ENCODE peak calls at places on chromosome 17, in five cellular contexts. C is A549, E is HFF-Myc, R is AG09319, Z is fibroblast of the aortic adventitia. M is an unnamed sample.

GRCh38 chr17:2962236-2962635 is 101.2 kb downstream of the OR1D5 start:
- DNase-seq in C (no peak), E (no peak), R (no peak), Z (no peak), M (no peak)

GRCh38 chr17:18959071-18959844 is 7.3 kb downstream of the SLC5A10 start:
- DNase-seq in C (no peak), E (no peak), R (no peak), Z (no peak), M (no peak)

GRCh38 chr17:80724723-80725388 is 180.2 kb downstream of the RPTOR start:
- DNase-seq in C (peak), E (peak), R (no peak), Z (peak), M (no peak)

GRCh38 chr17:2709173-2709661 is 2.3 kb downstream of the CLUH start:
- DNase-seq in C (no peak), E (no peak), R (no peak), Z (peak), M (no peak)

GRCh38 chr17:31472137-31472536 is 80.7 kb downstream of the RAB11FIP4 start:
- DNase-seq in C (no peak), E (no peak), R (no peak), Z (no peak), M (no peak)

GRCh38 chr17:44793885-44794698 is 35.3 kb downstream of the ADAM11 start:
- DNase-seq in C (no peak), E (no peak), R (no peak), Z (no peak), M (no peak)

GRCh38 chr17:44219126-44219635 is 294 bp downstream of the UBTF start:
- DNase-seq in C (peak), E (no peak), R (no peak), Z (peak), M (no peak)

GRCh38 chr17:9266031-9266680 is 244.8 kb downstream of the NTN1 start:
- DNase-seq in C (no peak), E (no peak), R (no peak), Z (no peak), M (no peak)

GRCh38 chr17:80594666-80595269 is 50.1 kb downstream of the RPTOR start:
- DNase-seq in C (no peak), E (no peak), R (no peak), Z (no peak), M (no peak)

GRCh38 chr17:73089918-73090317 is 2.6 kb downstream of the SLC39A11 start:
- DNase-seq in C (no peak), E (no peak), R (no peak), Z (no peak), M (no peak)

GRCh38 chr17:79047923-79048825 is 24.2 kb downstream of the C1QTNF1 start:
- DNase-seq in C (no peak), E (no peak), R (no peak), Z (no peak), M (no peak)

GRCh38 chr17:4142107-4142900 is 526 bp downstream of the ZZEF1 start:
- DNase-seq in C (no peak), E (no peak), R (no peak), Z (no peak), M (no peak)

GRCh38 chr17:66975614-66976378 is 11.3 kb downstream of the CACNG4 start:
- DNase-seq in C (peak), E (no peak), R (no peak), Z (no peak), M (no peak)

GRCh38 chr17:57649191-57649590 is 95.9 kb downstream of the CCDC182 start:
- DNase-seq in C (no peak), E (no peak), R (no peak), Z (no peak), M (no peak)

GRCh38 chr17:17736205-17737183 is 55.2 kb downstream of the RAI1 start:
- DNase-seq in C (no peak), E (no peak), R (no peak), Z (peak), M (no peak)

GRCh38 chr17:7989781-7990655 is 12.4 kb upstream of the GUCY2D start:
- DNase-seq in C (peak), E (no peak), R (no peak), Z (peak), M (no peak)

GRCh38 chr17:327296-327695 is 25.3 kb downstream of the RPH3AL start:
- DNase-seq in C (no peak), E (no peak), R (no peak), Z (no peak), M (no peak)

GRCh38 chr17:1035546-1036170 is 38.7 kb downstream of the TIMM22 start:
- DNase-seq in C (no peak), E (no peak), R (no peak), Z (no peak), M (no peak)

GRCh38 chr17:10968007-10968406 is 130.1 kb upstream of the PIRT start:
- DNase-seq in C (no peak), E (no peak), R (no peak), Z (no peak), M (no peak)

GRCh38 chr17:1313270-1314005 is 34.0 kb downstream of the TRARG1 start:
- DNase-seq in C (no peak), E (no peak), R (no peak), Z (no peak), M (no peak)

GRCh38 chr17:20116683-20117309 is 107.6 kb downstream of the SPECC1 start:
- DNase-seq in C (peak), E (peak), R (peak), Z (peak), M (no peak)

GRCh38 chr17:50149425-50150353 is 788 bp downstream of the PPP1R9B start:
- DNase-seq in C (no peak), E (no peak), R (no peak), Z (peak), M (no peak)

GRCh38 chr17:1201132-1201702 is 21.4 kb upstream of the ABR start:
- DNase-seq in C (no peak), E (no peak), R (no peak), Z (no peak), M (no peak)

GRCh38 chr17:18362509-18363020 is 785 bp downstream of the SHMT1 start:
- DNase-seq in C (peak), E (no peak), R (peak), Z (peak), M (no peak)

GRCh38 chr17:40518401-40519088 is 17.1 kb upstream of the TNS4 start:
- DNase-seq in C (peak), E (no peak), R (no peak), Z (no peak), M (no peak)

GRCh38 chr17:67441052-67441738 is 64.1 kb downstream of the PITPNC1 start:
- DNase-seq in C (peak), E (peak), R (no peak), Z (peak), M (no peak)

GRCh38 chr17:15467592-15467991 is at the start of gene CDRT4:
- DNase-seq in C (no peak), E (no peak), R (no peak), Z (no peak), M (no peak)

GRCh38 chr17:44204453-44204882 is 4.8 kb upstream of the ATXN7L3 start:
- DNase-seq in C (no peak), E (no peak), R (no peak), Z (peak), M (no peak)

GRCh38 chr17:65561394-65562205 is at the start of gene AXIN2:
- DNase-seq in C (peak), E (peak), R (peak), Z (peak), M (no peak)
- TF ChIP-seq CTCF in C (no peak), E (no peak), R (no peak), Z (peak), M (no peak)

DNA sequence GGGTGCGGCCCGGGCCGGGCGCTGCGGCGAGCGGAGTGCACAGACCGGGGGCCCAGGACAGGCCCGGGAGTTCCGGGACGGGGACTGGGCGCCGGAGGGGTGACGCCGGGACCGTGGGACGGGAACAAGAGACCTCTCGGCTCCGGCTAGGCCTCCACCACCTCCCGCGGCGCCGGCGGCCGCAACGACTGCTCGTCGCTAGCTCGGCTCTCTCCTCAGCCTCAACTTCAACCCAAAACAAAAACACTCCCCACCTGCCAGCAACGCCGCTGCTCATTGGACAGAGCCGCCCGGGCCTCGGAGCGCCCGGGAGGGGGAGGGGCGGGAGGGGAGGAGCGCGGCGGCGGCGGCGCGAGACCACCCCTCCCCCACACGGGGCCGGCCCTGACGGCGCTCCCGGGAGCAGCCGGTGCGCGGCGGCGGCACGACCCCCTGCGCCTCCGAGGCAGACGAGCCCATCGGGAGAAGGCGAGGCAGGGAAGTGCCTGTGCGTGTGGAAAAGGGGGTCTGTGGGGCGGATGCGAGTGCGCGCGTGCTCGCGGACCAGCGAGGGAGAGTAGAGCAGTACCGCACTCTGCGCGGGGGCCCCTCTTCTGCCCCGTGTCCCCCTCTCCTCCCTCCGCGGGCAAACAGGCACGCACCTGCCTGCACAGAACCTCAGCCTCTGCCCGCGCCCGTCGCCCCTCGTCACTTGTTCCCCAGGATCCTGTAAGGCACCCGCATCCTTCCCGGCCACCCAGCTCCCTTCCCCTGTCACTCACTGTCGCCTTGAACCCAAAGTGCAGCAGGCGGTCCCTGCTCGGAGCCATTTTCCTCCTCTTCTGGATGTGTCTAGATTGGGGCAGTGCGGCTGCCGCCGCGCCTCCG is at the start of gene FBXL20:
- DNase-seq in C (peak), E (peak), R (peak), Z (peak), M (peak)
- TF ChIP-seq CTCF in C (no peak), E (no peak), R (no peak), Z (no peak), M (no peak)

DNA sequence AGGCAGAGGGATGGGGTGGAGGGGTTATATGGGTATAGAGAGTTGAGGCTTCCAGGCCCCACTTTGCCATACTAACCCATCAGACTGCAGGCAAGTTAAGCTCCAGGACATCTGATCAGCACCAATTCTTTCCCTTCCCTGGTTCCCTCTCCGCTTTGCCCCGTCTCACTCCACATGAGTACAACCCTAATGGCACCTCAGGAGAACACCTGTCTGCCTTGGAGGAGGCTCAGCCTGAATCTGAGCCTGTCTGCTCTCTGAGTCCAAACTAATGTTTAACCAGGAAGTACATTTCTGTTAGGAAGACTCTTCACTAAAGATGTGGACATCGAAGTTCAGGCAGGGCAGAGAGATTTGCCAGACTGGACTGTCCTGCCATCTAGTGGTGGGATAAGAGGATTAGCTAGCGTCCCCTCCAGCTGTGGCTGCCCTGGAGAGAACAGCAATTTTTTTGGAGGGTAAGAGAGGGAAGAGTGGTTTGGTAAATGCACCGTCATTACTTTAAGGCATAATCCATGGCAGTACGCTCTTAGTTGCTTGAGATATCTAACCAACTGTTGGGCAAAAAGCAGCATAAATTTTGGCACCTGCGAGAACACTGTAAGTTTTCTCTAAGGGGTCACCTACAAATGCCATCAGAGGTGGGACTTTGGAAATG is 29.2 kb upstream of the LRRC75A start:
- DNase-seq in C (peak), E (peak), R (peak), Z (peak), M (peak)
- TF ChIP-seq CTCF in C (peak), E (peak), R (peak), Z (peak), M (peak)

GRCh38 chr17:21452377-21453143 is 76.4 kb downstream of the KCNJ12 start:
- DNase-seq in C (no peak), E (peak), R (peak), Z (peak), M (no peak)
- TF ChIP-seq CTCF in C (peak), E (peak), R (peak), Z (peak), M (peak)

DNA sequence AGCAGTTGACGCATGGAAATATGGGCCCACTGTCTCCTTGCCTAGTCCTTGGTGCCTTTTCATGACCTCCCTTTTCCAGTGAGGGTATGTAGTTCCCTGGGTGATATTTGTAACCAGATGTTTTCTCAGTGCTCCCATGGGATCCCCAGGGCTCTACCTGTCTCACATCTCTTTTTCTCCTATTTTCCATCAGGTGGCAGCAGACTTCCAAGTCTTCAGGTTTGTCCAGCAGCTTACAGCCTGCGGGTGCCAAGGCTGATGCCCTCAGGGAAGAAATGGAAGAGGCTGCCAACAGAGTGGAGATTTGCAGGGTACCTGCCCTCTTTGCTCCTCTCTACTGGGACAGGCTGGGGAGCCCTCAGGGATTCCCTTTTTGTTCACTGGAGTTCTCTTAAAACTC is 89.1 kb downstream of the ELAC2 start:
- DNase-seq in C (no peak), E (no peak), R (no peak), Z (peak), M (no peak)
- TF ChIP-seq CTCF in C (peak), E (no peak), R (peak), Z (peak), M (peak)

DNA sequence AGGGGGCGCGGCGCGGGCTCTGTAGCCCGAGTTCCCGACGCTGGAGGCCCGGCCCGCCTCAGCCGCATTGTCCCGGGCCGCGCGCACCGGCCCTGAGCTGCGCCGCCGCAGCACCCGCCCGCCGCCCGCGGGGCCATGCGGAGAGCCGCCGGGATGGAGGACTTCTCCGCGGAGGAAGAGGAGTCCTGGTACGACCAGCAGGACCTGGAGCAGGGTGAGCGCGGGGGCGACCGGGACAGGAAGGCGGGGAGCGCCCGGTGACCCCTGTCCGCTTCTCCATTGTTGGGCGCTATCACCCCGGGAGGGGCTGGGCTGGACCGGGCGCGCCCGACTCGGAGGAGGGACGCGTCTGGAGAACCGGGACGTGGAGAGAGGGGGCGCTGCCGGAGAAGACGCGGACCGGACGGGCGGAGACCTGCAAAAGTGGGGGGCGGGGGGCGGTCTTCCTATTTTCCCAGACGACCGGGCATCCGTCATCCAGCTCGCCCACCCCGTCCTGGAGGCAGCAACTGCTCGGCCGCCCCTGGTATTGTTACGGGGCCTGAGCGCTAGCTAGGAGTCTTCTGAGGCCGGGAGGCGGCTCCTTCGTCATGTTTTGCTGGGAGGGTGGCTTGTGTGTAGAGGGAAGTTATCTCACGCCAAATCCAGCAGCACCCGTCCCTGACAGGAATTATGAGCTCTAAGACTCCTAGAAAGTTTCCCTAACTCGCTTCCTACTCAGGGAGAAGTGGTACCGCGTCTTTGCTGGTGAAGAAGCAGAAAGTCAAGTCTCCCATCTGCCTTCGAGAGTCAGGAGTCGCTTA is 678 bp downstream of the CDR2L start:
- DNase-seq in C (no peak), E (no peak), R (peak), Z (peak), M (no peak)
- TF ChIP-seq CTCF in C (no peak), E (no peak), R (peak), Z (peak), M (no peak)

GRCh38 chr17:48944519-48945260 is at the start of gene SNF8:
- DNase-seq in C (peak), E (peak), R (peak), Z (peak), M (no peak)
- TF ChIP-seq CTCF in C (no peak), E (no peak), R (no peak), Z (no peak), M (no peak)

GRCh38 chr17:41976142-41976768 is 9.7 kb downstream of the CNP start:
- DNase-seq in C (no peak), E (no peak), R (peak), Z (peak), M (no peak)

GRCh38 chr17:41974031-41974430 is 7.4 kb downstream of the CNP start:
- DNase-seq in C (no peak), E (no peak), R (no peak), Z (no peak), M (no peak)

GRCh38 chr17:41973457-41973856 is 6.9 kb downstream of the CNP start:
- DNase-seq in C (no peak), E (no peak), R (no peak), Z (no peak), M (no peak)

GRCh38 chr17:41974658-41975057 is 8.1 kb downstream of the CNP start:
- DNase-seq in C (no peak), E (no peak), R (no peak), Z (no peak), M (no peak)

GRCh38 chr17:41975099-41976083 is 8.8 kb downstream of the CNP start:
- DNase-seq in C (no peak), E (no peak), R (peak), Z (peak), M (no peak)
- TF ChIP-seq CTCF in C (no peak), E (no peak), R (no peak), Z (no peak), M (no peak)

GRCh38 chr17:64154321-64155089 is 24.6 kb upstream of the ERN1 start:
- DNase-seq in C (no peak), E (no peak), R (no peak), Z (no peak), M (no peak)
- TF ChIP-seq CTCF in C (no peak), E (peak), R (no peak), Z (no peak), M (no peak)